ENCODE peak calls at places on chromosomes 4 and X, in four cellular contexts. Z is HepG2, O is K562, I is GM12878. E is an unnamed sample.

GRCh38 chr4:76570141-76570989 is 135.3 kb downstream of the SHROOM3 start:
- DNase-seq in Z (peak; percentile 90), O (no peak), I (no peak), E (no peak)

GRCh38 chr4:169823685-169824084 is 65.9 kb upstream of the HPF1 start:
- DNase-seq in Z (peak; percentile 21), O (peak; percentile 55), I (no peak), E (peak; percentile 65)

GRCh38 chr4:140603286-140603685 is 34.5 kb upstream of the UCP1 start:
- DNase-seq in Z (no peak), I (no peak), O (no peak), E (no peak)

GRCh38 chrX:50161143-50161542 is 39.7 kb downstream of the AKAP4 start:
- DNase-seq in O (no peak), Z (no peak), I (no peak), E (no peak)

GRCh38 chr4:140642674-140643437 is 74.1 kb upstream of the UCP1 start:
- DNase-seq in O (no peak), Z (no peak), I (no peak), E (no peak)

GRCh38 chr4:122661176-122661575 is 40.3 kb upstream of the IL21 start:
- DNase-seq in O (no peak), Z (no peak), I (no peak), E (no peak)

GRCh38 chrX:67543818-67544217 is at the start of gene AR:
- DNase-seq in O (no peak), Z (no peak), I (no peak), E (peak; percentile 74)

GRCh38 chrX:17086317-17086716 is 139.9 kb downstream of the REPS2 start:
- DNase-seq in Z (no peak), I (no peak), O (no peak), E (no peak)

GRCh38 chrX:154980330-154981115 is 42.0 kb downstream of the F8 start:
- DNase-seq in Z (peak; percentile 54), I (peak; percentile 68), O (peak; percentile 63), E (peak; percentile 67)

GRCh38 chr4:7713757-7714156 is 225.9 kb downstream of the AFAP1 start:
- DNase-seq in I (no peak), Z (no peak), O (no peak), E (no peak)

GRCh38 chr4:82569076-82569475 is 7.3 kb upstream of the TMEM150C start:
- DNase-seq in Z (no peak), O (no peak), I (no peak), E (no peak)

GRCh38 chr4:108030332-108030731 is 40.6 kb downstream of the HADH start:
- DNase-seq in I (no peak), O (peak; percentile 40), Z (peak; percentile 30), E (peak; percentile 55)

GRCh38 chr4:2066011-2066551 is 7.0 kb downstream of the NAT8L start:
- DNase-seq in I (no peak), Z (no peak), O (no peak), E (peak; percentile 8)

GRCh38 chr4:94577136-94577535 is 125.4 kb downstream of the PDLIM5 start:
- DNase-seq in O (no peak), Z (no peak), I (no peak), E (peak; percentile 28)

GRCh38 chrX:77447339-77448149 is at the start of gene FGF16:
- DNase-seq in I (no peak), Z (no peak), O (no peak), E (peak; percentile 30)

GRCh38 chrX:77446840-77447239 is 349 bp upstream of the FGF16 start:
- DNase-seq in Z (no peak), O (no peak), I (no peak), E (no peak)

GRCh38 chrX:77444075-77444474 is 3.1 kb upstream of the FGF16 start:
- DNase-seq in I (no peak), O (no peak), Z (no peak), E (no peak)

GRCh38 chrX:77448170-77448569 is 981 bp downstream of the FGF16 start:
- DNase-seq in Z (no peak), O (no peak), I (no peak), E (peak; percentile 10)

DNA sequence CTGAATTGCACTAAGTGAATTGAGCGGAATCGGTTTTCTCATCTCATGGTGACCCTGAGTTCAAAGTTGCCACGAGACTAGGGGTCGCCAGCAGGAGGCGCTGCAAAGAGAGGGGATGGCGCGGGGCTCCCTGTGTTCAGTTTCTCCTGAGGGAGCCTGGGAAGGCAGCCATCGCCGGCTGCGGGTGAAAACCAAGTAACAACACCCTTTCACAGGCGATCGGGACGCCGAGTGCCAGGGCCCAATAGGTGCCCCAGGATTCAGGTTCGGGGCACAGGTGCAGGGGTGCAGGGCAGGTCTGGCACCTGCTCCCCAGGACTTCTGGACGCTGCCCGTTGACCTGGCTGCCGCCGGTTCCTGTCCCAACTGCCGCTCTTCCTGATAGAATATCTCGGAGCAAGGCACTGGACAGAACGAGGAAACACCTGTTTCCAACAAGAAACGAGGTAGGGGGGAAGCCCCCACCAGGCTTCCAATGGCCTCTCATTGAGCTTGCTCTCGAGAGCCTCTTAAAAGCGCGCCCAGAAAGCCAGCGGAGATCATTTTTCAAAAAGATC is 1.1 kb upstream of the FGF16 start:
- DNase-seq in Z (no peak), O (no peak), I (no peak), E (peak; percentile 64)
- TF ChIP-seq NR2C2 in Z (no peak), O (peak; percentile 25), I (no peak), E (no peak)

GRCh38 chrX:11351375-11352295 is 58.4 kb downstream of the AMELX start:
- DNase-seq in O (no peak), Z (no peak), I (no peak), E (no peak)
- TF ChIP-seq MAX in O (no peak), Z (no peak), I (no peak), E (no peak)

DNA sequence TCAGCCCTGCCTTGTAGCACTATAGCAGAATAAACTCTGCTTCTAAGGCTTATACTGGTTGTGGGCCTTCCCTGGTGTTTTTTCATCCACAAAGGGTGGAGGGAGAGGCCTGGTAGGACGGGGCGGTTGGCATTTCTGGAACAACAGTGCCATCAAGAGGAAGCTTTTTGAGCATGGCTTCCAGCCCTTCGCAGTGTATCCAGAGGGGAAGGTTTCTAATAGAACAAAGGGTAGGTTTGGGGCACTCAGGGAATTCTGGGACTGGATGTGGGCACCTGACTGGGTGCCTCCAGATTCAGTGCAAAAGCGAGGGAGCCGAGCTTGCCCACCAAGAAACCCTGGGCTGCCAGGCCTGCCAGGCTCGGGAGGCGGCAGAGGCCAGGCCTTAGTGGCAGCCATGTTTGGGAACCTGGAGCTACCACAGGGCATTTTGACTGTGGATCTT is 229.6 kb upstream of the AGTR2 start:
- DNase-seq in O (peak; percentile 32), Z (peak; percentile 83), I (peak; percentile 43), E (peak; percentile 39)
- TF ChIP-seq TCF7 in O (no peak), Z (no peak), I (no peak), E (no peak)

DNA sequence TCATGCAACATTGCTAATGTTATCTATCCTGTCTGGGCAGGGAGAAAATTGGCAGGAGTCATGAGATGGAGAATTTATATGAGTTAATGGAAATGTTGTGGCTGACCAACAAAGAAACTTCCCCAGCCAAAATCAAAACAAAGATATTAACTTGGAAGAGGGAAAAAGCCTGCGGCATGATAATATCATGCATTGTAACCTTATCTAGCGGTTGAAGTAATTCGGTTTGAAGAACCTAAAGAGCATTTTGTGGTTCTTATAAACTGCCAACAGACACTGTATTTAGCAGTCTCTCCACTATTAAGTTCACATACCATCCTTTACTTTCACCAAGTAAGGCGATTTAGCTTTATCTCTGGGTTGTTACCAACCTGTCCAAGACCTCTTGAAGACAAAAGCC is 42.3 kb downstream of the DKK2 start:
- DNase-seq in Z (no peak), O (no peak), I (no peak), E (no peak)
- TF ChIP-seq NR2C2 in Z (no peak), O (no peak), I (no peak), E (no peak)